ENCODE peak calls at places on chromosomes 7 and 10, in six cellular contexts. F is H1, R is neuronal stem cell, H is H9, J is trophoblast cell, D is mesenchymal stem cell. L is an unnamed sample.

GRCh38 chr10:88270871-88271713 is 312.0 kb downstream of the RNLS start:
- DNase-seq in R (no peak), H (no peak), F (no peak), D (peak), J (peak), L (peak)

GRCh38 chr10:43622022-43622421 is 15.8 kb downstream of the ZNF485 start:
- DNase-seq in J (no peak), R (no peak), H (no peak), D (no peak), F (no peak), L (no peak)

GRCh38 chr7:102431617-102432298 is 1.6 kb upstream of the ORAI2 start:
- DNase-seq in J (peak), R (no peak), F (no peak), H (peak), D (peak), L (no peak)

GRCh38 chr10:130721971-130722370 is 585.8 kb downstream of the GLRX3 start:
- DNase-seq in F (no peak), J (no peak), H (no peak), R (no peak), D (no peak), L (no peak)

GRCh38 chr10:16967866-16968721 is 150.9 kb upstream of the RSU1 start:
- DNase-seq in J (no peak), D (peak), H (peak), F (peak), R (peak), L (peak)

GRCh38 chr7:55415173-55415778 is 50.1 kb downstream of the LANCL2 start:
- DNase-seq in F (peak), R (peak), J (peak), H (peak), D (peak), L (peak)

GRCh38 chr7:151630349-151630748 is 110.7 kb upstream of the RHEB start:
- DNase-seq in H (no peak), J (no peak), R (no peak), D (no peak), F (no peak), L (no peak)

GRCh38 chr10:102621418-102622325 is 22.6 kb upstream of the TRIM8 start:
- DNase-seq in J (no peak), H (no peak), D (no peak), F (no peak), R (no peak), L (peak)

GRCh38 chr10:114881916-114882315 is 56.1 kb upstream of the TRUB1 start:
- DNase-seq in R (no peak), D (peak), F (no peak), J (no peak), H (no peak), L (no peak)

GRCh38 chr10:62788861-62789467 is 15.6 kb upstream of the ADO start:
- DNase-seq in R (no peak), D (no peak), F (no peak), J (no peak), H (no peak), L (peak)

GRCh38 chr7:156906281-156906680 is 13.3 kb upstream of the LMBR1 start:
- DNase-seq in D (no peak), R (no peak), J (no peak), F (no peak), H (no peak), L (no peak)

GRCh38 chr10:32379314-32379949 is 32.5 kb upstream of the EPC1 start:
- DNase-seq in R (peak), J (no peak), D (peak), F (no peak), H (peak), L (peak)

DNA sequence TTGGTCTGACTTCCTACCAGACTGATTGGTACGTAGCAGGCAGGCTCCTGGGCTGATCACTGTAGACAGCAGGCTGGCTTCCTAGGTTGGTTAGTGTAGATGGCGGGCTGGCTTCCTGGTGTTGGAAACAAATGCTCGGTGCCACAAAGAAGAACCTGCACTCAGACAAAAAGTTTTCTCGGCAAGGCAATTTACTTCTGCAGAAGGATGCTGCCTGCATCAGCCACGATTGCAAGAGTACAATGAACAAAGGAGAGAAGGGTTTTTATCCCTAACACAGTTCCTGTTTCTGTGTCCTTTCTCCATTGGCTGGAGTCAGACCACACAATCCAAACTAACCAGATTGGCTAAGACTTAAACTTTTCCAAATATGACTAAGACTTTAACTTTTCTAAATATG is 123.6 kb upstream of the PPP2R2D start:
- DNase-seq in J (no peak), R (no peak), F (no peak), H (no peak), D (no peak), L (no peak)
- H2AFZ ChIP-seq in J (no peak), R (no peak), F (no peak), H (no peak), D (no peak), L (no peak)

DNA sequence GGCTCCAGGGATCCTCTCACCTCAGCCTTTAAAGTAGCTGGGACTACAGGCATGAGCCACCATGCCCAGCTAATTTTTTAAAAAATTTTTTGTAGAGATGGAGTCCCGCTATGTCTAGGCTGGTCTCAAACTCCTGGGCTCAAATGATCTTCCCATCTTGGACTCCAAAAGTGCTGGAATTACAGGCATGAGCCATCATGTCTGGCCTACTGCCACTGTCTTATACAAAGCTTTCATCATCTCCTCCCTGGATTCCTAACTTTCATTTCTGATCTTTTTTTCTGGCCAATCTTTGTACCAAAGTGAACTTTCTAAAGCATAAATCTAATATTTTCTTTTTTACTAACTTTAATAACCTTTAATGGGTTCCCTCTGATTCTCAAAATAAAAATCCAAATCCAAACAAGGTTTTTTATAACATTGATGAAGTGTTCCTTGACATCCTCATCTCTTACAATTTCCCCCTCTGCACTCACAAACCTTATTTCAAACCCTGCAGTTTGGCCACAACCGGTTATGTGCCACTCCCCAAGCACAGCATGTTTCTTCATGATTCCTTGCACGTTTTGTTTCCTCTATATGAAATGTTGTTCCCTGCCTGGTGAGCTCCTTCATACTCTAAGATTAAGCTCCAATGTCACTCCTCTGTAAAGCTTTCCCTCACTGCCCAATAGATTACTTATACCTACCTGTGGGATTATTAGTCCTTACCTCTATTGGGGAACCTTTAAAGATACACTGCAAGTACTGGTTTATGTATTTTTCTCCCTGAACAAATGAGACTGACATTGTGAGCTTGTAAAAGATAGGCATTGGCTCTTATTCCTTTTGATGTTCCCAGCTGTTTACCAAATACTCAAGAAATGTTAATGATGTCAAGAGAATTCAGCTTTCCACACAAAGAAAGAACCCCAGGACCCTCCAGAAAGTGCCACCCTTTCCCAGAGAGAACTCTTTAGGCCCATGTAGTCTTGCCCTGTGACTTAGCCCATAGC is 101.7 kb downstream of the HOXA1 start:
- DNase-seq in D (no peak), J (no peak), F (no peak), R (no peak), H (no peak), L (peak)
- H3K14ac ChIP-seq in D (no peak), J (no peak), F (no peak), R (no peak), H (no peak), L (no peak)

DNA sequence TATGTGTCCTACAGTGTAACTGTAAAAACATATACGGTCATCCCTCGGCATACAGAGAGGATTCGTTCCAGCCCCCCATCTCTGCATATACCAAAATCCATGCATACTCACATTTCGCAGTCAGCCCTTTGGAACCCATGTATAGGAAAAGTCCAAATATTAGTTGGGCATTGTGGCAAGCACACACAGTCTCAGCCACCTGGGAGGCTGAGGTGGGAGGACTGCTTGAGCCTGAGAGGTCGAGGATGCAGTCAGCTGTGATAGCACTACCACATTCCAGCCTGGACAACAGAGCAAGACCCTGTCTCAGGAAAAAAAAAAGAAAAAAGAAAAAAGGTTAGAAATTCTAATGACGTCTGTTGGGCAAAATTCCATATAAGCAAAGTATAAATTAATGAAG is 29.1 kb downstream of the MDH2 start:
- DNase-seq in D (no peak), R (no peak), F (no peak), H (no peak), J (peak), L (no peak)
- H2AFZ ChIP-seq in D (no peak), R (no peak), F (no peak), H (no peak), J (no peak), L (no peak)

GRCh38 chr10:68099736-68100135 is 9.6 kb upstream of the MYPN start:
- DNase-seq in H (no peak), D (peak), J (peak), F (no peak), R (no peak), L (peak)
- H3K14ac ChIP-seq in H (no peak), D (no peak), J (no peak), F (no peak), R (no peak), L (peak)

GRCh38 chr7:84193787-84194186 is 802 bp downstream of the SEMA3A start:
- DNase-seq in D (no peak), H (no peak), J (no peak), R (no peak), F (no peak), L (no peak)
- H2AFZ ChIP-seq in D (no peak), H (no peak), J (no peak), R (no peak), F (no peak), L (no peak)

GRCh38 chr7:68938151-68938550 is 660.1 kb upstream of the AUTS2 start:
- DNase-seq in F (no peak), R (no peak), D (no peak), H (no peak), J (no peak), L (no peak)

DNA sequence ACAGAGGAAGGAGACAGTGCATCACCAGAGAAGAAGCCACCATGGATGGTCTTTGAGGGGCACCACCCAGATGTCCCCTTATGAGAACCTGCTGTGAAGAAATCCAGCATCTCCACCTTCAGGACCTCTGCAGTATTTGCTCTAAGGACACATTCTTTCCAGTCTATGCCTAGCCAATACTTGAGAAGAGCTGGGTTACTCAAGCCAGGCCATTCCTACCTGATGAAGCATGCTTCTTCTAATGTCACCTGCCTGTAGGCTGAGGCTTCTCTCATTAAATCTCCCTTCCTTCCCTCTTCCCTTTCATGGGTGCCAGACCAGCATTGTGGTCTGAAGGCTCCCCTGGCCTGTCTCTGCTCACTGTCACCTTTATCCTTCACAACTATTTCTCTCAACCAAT is 654.5 kb upstream of the AUTS2 start:
- DNase-seq in J (peak), H (no peak), D (no peak), F (no peak), R (no peak), L (no peak)
- H3K14ac ChIP-seq in J (no peak), H (no peak), D (no peak), F (no peak), R (no peak), L (no peak)

GRCh38 chr7:47472444-47473157 is 109.3 kb downstream of the TNS3 start:
- DNase-seq in D (no peak), J (no peak), H (no peak), F (no peak), R (no peak), L (no peak)
- H2AFZ ChIP-seq in D (no peak), J (no peak), H (no peak), F (no peak), R (no peak), L (no peak)